ENCODE peak calls at places on chromosomes 3 and 15, in four cellular contexts. One of them, this sample, is unnamed. For H3K9me3, the result is how much of the 10 kb centered on the place peaks cover.

GRCh38 chr3:112759681-112760080 is 87.0 kb downstream of the CD200R1L start:
- DNase-seq in lower lobe of right lung: no peak
- DNase-seq in aorta: no peak
- DNase-seq in HAP-1: no peak
- DNase-seq in this sample: no peak

GRCh38 chr3:187734841-187735240 is 10.4 kb downstream of the BCL6 start:
- DNase-seq in aorta: no peak
- DNase-seq in lower lobe of right lung: no peak
- DNase-seq in HAP-1: no peak
- DNase-seq in this sample: no peak

GRCh38 chr3:124845406-124845805 is 41.8 kb downstream of the ITGB5 start:
- DNase-seq in HAP-1: peak
- DNase-seq in aorta: peak
- DNase-seq in lower lobe of right lung: no peak
- DNase-seq in this sample: no peak

GRCh38 chr3:141305436-141305835 is 62.9 kb upstream of the ZBTB38 start:
- DNase-seq in lower lobe of right lung: no peak
- DNase-seq in aorta: no peak
- DNase-seq in HAP-1: no peak
- DNase-seq in this sample: no peak

GRCh38 chr3:153414972-153415371 is 252.9 kb downstream of the RAP2B start:
- DNase-seq in HAP-1: no peak
- DNase-seq in lower lobe of right lung: no peak
- DNase-seq in aorta: no peak
- DNase-seq in this sample: no peak

GRCh38 chr15:29083161-29083560 is 186.5 kb downstream of the NSMCE3 start:
- DNase-seq in HAP-1: no peak
- DNase-seq in lower lobe of right lung: no peak
- DNase-seq in aorta: no peak
- DNase-seq in this sample: no peak

GRCh38 chr3:86969500-86970189 is 21.3 kb downstream of the VGLL3 start:
- DNase-seq in HAP-1: peak
- DNase-seq in lower lobe of right lung: no peak
- DNase-seq in aorta: no peak
- DNase-seq in this sample: no peak

GRCh38 chr15:62854420-62855084 is 188.0 kb upstream of the TPM1 start:
- DNase-seq in lower lobe of right lung: no peak
- DNase-seq in aorta: no peak
- DNase-seq in HAP-1: no peak
- DNase-seq in this sample: no peak

GRCh38 chr3:173785004-173785403 is 387.5 kb downstream of the NLGN1 start:
- DNase-seq in aorta: no peak
- DNase-seq in lower lobe of right lung: no peak
- DNase-seq in HAP-1: peak
- DNase-seq in this sample: no peak

GRCh38 chr3:42535981-42536784 is 33.7 kb downstream of the VIPR1 start:
- DNase-seq in aorta: no peak
- DNase-seq in HAP-1: peak
- DNase-seq in lower lobe of right lung: no peak
- DNase-seq in this sample: peak

GRCh38 chr15:72312605-72313447 is 7.1 kb downstream of the CELF6 start:
- DNase-seq in HAP-1: peak
- DNase-seq in aorta: peak
- DNase-seq in lower lobe of right lung: peak
- DNase-seq in this sample: peak

GRCh38 chr15:83208357-83208661 is 686 bp upstream of the HDGFL3 start:
- DNase-seq in aorta: no peak
- DNase-seq in lower lobe of right lung: no peak
- DNase-seq in HAP-1: no peak
- DNase-seq in this sample: no peak

GRCh38 chr3:195097331-195098255 is 173.4 kb downstream of the XXYLT1 start:
- DNase-seq in aorta: peak
- DNase-seq in HAP-1: no peak
- DNase-seq in lower lobe of right lung: peak
- DNase-seq in this sample: no peak

GRCh38 chr3:15682766-15683165 is 81.2 kb downstream of the BTD start:
- DNase-seq in aorta: no peak
- DNase-seq in HAP-1: no peak
- DNase-seq in lower lobe of right lung: no peak
- DNase-seq in this sample: no peak

GRCh38 chr3:190983875-190984274 is 121.4 kb upstream of the GMNC start:
- DNase-seq in HAP-1: no peak
- DNase-seq in aorta: no peak
- DNase-seq in lower lobe of right lung: no peak
- DNase-seq in this sample: no peak

GRCh38 chr3:148730676-148731075 is 33.0 kb downstream of the AGTR1 start:
- DNase-seq in aorta: no peak
- DNase-seq in HAP-1: no peak
- DNase-seq in lower lobe of right lung: no peak
- DNase-seq in this sample: no peak

GRCh38 chr3:194306109-194306686 is 44.9 kb downstream of the CPN2 start:
- DNase-seq in HAP-1: no peak
- DNase-seq in aorta: no peak
- DNase-seq in lower lobe of right lung: no peak
- DNase-seq in this sample: no peak

GRCh38 chr15:83753872-83754493 is 100.1 kb downstream of the ADAMTSL3 start:
- DNase-seq in lower lobe of right lung: no peak
- DNase-seq in aorta: no peak
- DNase-seq in HAP-1: no peak
- DNase-seq in this sample: no peak

GRCh38 chr15:46394463-46394862 is 759.6 kb downstream of the SQOR start:
- DNase-seq in lower lobe of right lung: no peak
- DNase-seq in aorta: no peak
- DNase-seq in HAP-1: no peak
- DNase-seq in this sample: no peak

GRCh38 chr15:69080203-69080957 is 65.9 kb downstream of the NOX5 start:
- DNase-seq in aorta: no peak
- DNase-seq in lower lobe of right lung: no peak
- DNase-seq in HAP-1: no peak
- DNase-seq in this sample: no peak

GRCh38 chr15:55434989-55435825 is 26.9 kb downstream of the PIERCE2 start:
- DNase-seq in lower lobe of right lung: no peak
- DNase-seq in aorta: no peak
- DNase-seq in HAP-1: peak
- DNase-seq in this sample: peak

GRCh38 chr3:56251343-56251945 is 216.8 kb downstream of the ERC2 start:
- DNase-seq in lower lobe of right lung: no peak
- DNase-seq in aorta: no peak
- DNase-seq in HAP-1: peak
- DNase-seq in this sample: no peak

GRCh38 chr3:124057453-124057852 is 65.5 kb upstream of the ROPN1 start:
- DNase-seq in HAP-1: no peak
- DNase-seq in lower lobe of right lung: no peak
- DNase-seq in aorta: peak
- DNase-seq in this sample: no peak

GRCh38 chr15:100187677-100188076 is 154.1 kb downstream of the ADAMTS17 start:
- DNase-seq in aorta: no peak
- DNase-seq in HAP-1: no peak
- DNase-seq in lower lobe of right lung: no peak
- DNase-seq in this sample: no peak

GRCh38 chr15:100180921-100181320 is 160.9 kb downstream of the ADAMTS17 start:
- DNase-seq in lower lobe of right lung: no peak
- DNase-seq in HAP-1: no peak
- DNase-seq in aorta: no peak
- DNase-seq in this sample: no peak

GRCh38 chr15:100186960-100187359 is 154.8 kb downstream of the ADAMTS17 start:
- DNase-seq in lower lobe of right lung: no peak
- DNase-seq in HAP-1: no peak
- DNase-seq in aorta: no peak
- DNase-seq in this sample: no peak

GRCh38 chr15:100186366-100186765 is 155.4 kb downstream of the ADAMTS17 start:
- DNase-seq in aorta: no peak
- DNase-seq in HAP-1: no peak
- DNase-seq in lower lobe of right lung: no peak
- DNase-seq in this sample: no peak

GRCh38 chr15:100183921-100184480 is 157.8 kb downstream of the ADAMTS17 start:
- DNase-seq in HAP-1: no peak
- DNase-seq in lower lobe of right lung: no peak
- DNase-seq in aorta: no peak
- DNase-seq in this sample: no peak
- H3K9me3 ChIP-seq in HAP-1: under half
- H3K9me3 ChIP-seq in lower lobe of right lung: under half
- H3K9me3 ChIP-seq in aorta: under half
- H3K9me3 ChIP-seq in this sample: under half

GRCh38 chr15:77483426-77483825 is 62.7 kb downstream of the HMG20A start:
- DNase-seq in aorta: no peak
- DNase-seq in HAP-1: no peak
- DNase-seq in lower lobe of right lung: no peak
- DNase-seq in this sample: no peak
- H3K9me3 ChIP-seq in aorta: under half
- H3K9me3 ChIP-seq in HAP-1: under half
- H3K9me3 ChIP-seq in lower lobe of right lung: under half
- H3K9me3 ChIP-seq in this sample: under half

DNA sequence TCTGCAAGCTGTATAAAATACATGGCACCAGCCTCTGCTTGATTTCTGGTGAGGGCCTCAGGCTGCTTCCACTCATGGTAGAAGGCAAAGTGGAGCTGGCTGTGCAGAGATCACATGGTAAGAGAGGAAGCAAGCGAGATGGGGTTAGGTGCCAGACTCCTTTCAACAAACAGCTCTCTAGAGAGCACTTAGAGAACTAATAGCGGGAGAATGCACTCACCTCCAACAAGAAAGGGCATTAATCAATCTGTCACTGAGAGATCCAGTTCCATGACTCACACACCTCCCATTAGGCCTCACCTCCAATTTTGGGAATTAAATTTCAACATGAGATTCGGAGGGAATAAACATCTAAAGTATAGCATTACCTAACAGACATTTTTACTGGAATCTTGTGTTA is 644.1 kb upstream of the ARRDC4 start:
- DNase-seq in aorta: no peak
- DNase-seq in HAP-1: no peak
- DNase-seq in lower lobe of right lung: no peak
- DNase-seq in this sample: no peak
- H3K9me3 ChIP-seq in aorta: under half
- H3K9me3 ChIP-seq in HAP-1: under half
- H3K9me3 ChIP-seq in lower lobe of right lung: under half
- H3K9me3 ChIP-seq in this sample: under half

GRCh38 chr3:186400677-186401076 is 38.6 kb upstream of the DGKG start:
- DNase-seq in HAP-1: no peak
- DNase-seq in aorta: no peak
- DNase-seq in lower lobe of right lung: no peak
- DNase-seq in this sample: no peak
- H3K9me3 ChIP-seq in HAP-1: under half
- H3K9me3 ChIP-seq in aorta: under half
- H3K9me3 ChIP-seq in lower lobe of right lung: under half
- H3K9me3 ChIP-seq in this sample: under half